ENCODE peak calls at places on chromosome 4, in four cellular contexts. T is IMR-90, O is H1, E is H9. Q is an unnamed sample.

GRCh38 chr4:17708992-17709759 is 72.2 kb downstream of the FAM184B start:
- DNase-seq in O (no peak), E (peak), T (no peak), Q (no peak)

GRCh38 chr4:113707013-113707412 is 54.5 kb downstream of the CAMK2D start:
- DNase-seq in O (no peak), T (peak), E (no peak), Q (no peak)

GRCh38 chr4:966266-967112 is 6.9 kb downstream of the DGKQ start:
- DNase-seq in E (no peak), T (no peak), O (no peak), Q (no peak)

GRCh38 chr4:102449751-102450352 is 51.3 kb upstream of the NFKB1 start:
- DNase-seq in E (peak), T (peak), O (no peak), Q (peak)

GRCh38 chr4:1987721-1988326 is 20.9 kb downstream of the NELFA start:
- DNase-seq in E (no peak), O (no peak), T (no peak), Q (no peak)

GRCh38 chr4:158004101-158004500 is 168.7 kb downstream of the GASK1B start:
- DNase-seq in E (no peak), T (no peak), O (no peak), Q (no peak)

GRCh38 chr4:82780398-82781231 is 18.0 kb downstream of the SCD5 start:
- DNase-seq in T (peak), E (peak), O (no peak), Q (no peak)

GRCh38 chr4:80916770-80917169 is 113.7 kb upstream of the BMP3 start:
- DNase-seq in E (no peak), T (no peak), O (no peak), Q (no peak)

GRCh38 chr4:83780334-83780733 is 244.4 kb downstream of the GPAT3 start:
- DNase-seq in E (no peak), T (no peak), O (no peak), Q (peak)

GRCh38 chr4:151887151-151887815 is 126.5 kb upstream of the GATB start:
- DNase-seq in E (no peak), O (no peak), T (no peak), Q (no peak)

GRCh38 chr4:159191989-159192388 is 89.1 kb downstream of the RAPGEF2 start:
- DNase-seq in T (peak), E (peak), O (no peak), Q (peak)

GRCh38 chr4:650951-651883 is 22.9 kb downstream of the ATP5ME start:
- DNase-seq in E (no peak), O (no peak), T (no peak), Q (no peak)

GRCh38 chr4:158771776-158772175 is 3.0 kb downstream of the FNIP2 start:
- DNase-seq in E (no peak), T (no peak), O (no peak), Q (no peak)

GRCh38 chr4:52244773-52245360 is 193.8 kb downstream of the SPATA18 start:
- DNase-seq in E (no peak), T (no peak), O (no peak), Q (no peak)

GRCh38 chr4:38985363-38986065 is 46.7 kb downstream of the TMEM156 start:
- DNase-seq in E (no peak), T (no peak), O (no peak), Q (no peak)

GRCh38 chr4:70844180-70844579 is 4.5 kb upstream of the GRSF1 start:
- DNase-seq in T (no peak), O (no peak), E (no peak), Q (no peak)

GRCh38 chr4:143358923-143359694 is 22.4 kb downstream of the GAB1 start:
- DNase-seq in E (no peak), T (peak), O (no peak), Q (no peak)

GRCh38 chr4:95124906-95125504 is 367.2 kb downstream of the BMPR1B start:
- DNase-seq in E (peak), O (peak), T (peak), Q (peak)

GRCh38 chr4:56226579-56226978 is 160.7 kb downstream of the AASDH start:
- DNase-seq in E (no peak), O (no peak), T (no peak), Q (no peak)

GRCh38 chr4:71296945-71297344 is 41.9 kb upstream of the SLC4A4 start:
- DNase-seq in O (no peak), E (no peak), T (no peak), Q (no peak)

GRCh38 chr4:41600243-41600642 is 62.3 kb downstream of the LIMCH1 start:
- DNase-seq in E (no peak), T (no peak), O (no peak), Q (no peak)

GRCh38 chr4:158621729-158622128 is 50.0 kb downstream of the C4orf46 start:
- DNase-seq in T (no peak), O (no peak), E (no peak), Q (no peak)

GRCh38 chr4:76956961-76957738 is 7.6 kb downstream of the SEPTIN11 start:
- DNase-seq in E (no peak), T (no peak), O (no peak), Q (no peak)

GRCh38 chr4:185587444-185588161 is 52.3 kb upstream of the PDLIM3 start:
- DNase-seq in O (no peak), E (peak), T (peak), Q (peak)

GRCh38 chr4:159487284-159487747 is 384.4 kb downstream of the RAPGEF2 start:
- DNase-seq in E (peak), O (peak), T (peak), Q (peak)

GRCh38 chr4:55706526-55706925 is 70.4 kb upstream of the NMU start:
- DNase-seq in E (no peak), O (no peak), T (peak), Q (no peak)

GRCh38 chr4:151147000-151147399 is 47.6 kb downstream of the RPS3A start:
- DNase-seq in O (no peak), E (no peak), T (peak), Q (no peak)

GRCh38 chr4:123741906-123742305 is 345.3 kb downstream of the SPRY1 start:
- DNase-seq in E (no peak), T (peak), O (no peak), Q (no peak)

GRCh38 chr4:42306221-42307109 is 90.8 kb upstream of the SHISA3 start:
- DNase-seq in O (no peak), E (no peak), T (no peak), Q (no peak)

GRCh38 chr4:92636038-92636825 is 332.5 kb downstream of the GRID2 start:
- DNase-seq in E (no peak), T (no peak), O (no peak), Q (peak)

GRCh38 chr4:184437565-184437964 is 36.8 kb downstream of the IRF2 start:
- DNase-seq in E (no peak), O (no peak), T (peak), Q (no peak)

GRCh38 chr4:2284934-2285664 is 23.2 kb upstream of the MXD4 start:
- DNase-seq in T (peak), O (no peak), E (no peak), Q (no peak)

GRCh38 chr4:64539234-64539849 is 130.1 kb upstream of the TECRL start:
- DNase-seq in O (no peak), T (peak), E (peak), Q (peak)

GRCh38 chr4:54499308-54500074 is 158.3 kb upstream of the KIT start:
- DNase-seq in O (no peak), T (peak), E (no peak), Q (peak)

GRCh38 chr4:84920591-84920990 is 45.9 kb downstream of the WDFY3 start:
- DNase-seq in T (peak), E (no peak), O (no peak), Q (no peak)

DNA sequence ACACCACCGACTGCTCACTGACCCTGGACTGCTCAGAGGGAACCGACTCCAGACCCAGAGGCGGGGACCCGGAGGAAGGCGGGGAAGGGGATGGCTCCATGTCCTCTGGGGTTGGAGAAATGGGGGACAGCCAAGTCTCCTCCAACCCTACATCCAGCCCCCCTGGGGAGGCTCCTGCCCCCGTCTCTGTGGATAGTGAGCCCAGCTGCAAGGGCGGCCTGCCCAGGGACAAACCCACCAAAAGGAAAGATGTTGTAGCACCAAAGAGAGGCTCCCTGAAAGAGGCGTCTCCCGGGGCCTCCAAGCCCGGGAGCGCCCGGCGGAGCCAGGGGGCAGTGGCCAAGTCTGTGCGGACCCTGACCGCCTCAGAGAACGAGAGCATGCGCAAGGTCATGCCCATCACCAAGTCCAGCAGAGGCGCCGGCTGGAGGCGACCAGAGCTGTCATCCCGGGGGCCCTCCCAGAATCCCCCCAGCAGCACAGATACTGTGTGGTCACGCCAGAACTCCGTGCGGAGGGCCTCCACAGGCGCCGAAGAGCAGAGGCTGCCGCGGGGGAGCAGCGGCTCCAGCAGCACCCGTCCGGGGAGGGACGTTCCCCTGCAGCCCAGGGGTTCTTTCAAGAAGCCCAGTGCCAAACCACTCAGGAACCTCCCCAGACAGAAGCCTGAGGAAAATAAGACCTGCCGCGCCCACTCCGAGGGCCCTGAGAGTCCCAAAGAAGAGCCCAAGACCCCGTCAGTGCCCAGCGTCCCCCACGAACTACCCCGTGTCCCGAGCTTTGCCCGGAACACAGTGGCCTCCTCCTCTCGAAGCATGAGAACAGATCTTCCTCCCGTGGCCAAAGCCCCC is 39.7 kb downstream of the FHDC1 start:
- DNase-seq in O (no peak), E (peak), T (no peak), Q (no peak)
- H2BK15ac ChIP-seq in O (no peak), E (no peak), T (no peak), Q (no peak)

DNA sequence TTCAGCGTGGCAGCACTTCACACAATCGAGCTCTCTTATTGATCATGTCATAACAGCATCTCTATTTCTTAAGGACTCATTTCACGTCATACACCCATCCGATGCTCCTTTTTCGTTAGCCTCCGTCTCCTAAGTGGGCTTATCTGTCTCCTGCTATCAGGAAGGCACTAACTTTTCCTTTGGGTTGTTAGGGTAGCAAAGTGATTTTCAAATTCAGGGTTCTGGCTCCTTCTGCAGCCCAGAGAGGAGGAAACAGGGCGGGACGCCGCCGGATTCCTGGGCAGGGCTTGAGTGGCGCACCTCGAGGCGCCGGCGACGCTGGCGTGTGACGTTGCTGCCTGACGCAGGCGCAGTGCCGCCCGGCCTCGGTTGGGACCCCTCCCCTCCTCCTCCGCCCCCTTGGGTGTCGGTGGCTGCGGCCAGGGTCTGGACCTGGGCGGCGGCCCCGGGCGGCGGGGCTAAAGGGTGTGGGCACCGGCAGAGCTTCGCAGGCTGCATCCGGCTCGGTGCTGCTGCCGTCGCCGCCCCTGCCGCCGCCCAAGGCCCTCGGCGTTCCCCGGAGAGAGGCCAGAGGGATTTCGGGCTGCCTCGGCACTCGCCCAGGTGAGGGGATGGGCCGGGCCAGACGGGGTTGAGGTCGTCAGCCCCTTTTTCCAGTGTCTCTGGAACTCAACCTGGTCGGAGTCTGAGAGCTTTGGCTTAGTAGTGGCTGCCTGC is at the start of gene BLTP1:
- DNase-seq in O (peak), E (peak), T (peak), Q (peak)
- H3K56ac ChIP-seq in O (peak), E (no peak), T (peak), Q (peak)

DNA sequence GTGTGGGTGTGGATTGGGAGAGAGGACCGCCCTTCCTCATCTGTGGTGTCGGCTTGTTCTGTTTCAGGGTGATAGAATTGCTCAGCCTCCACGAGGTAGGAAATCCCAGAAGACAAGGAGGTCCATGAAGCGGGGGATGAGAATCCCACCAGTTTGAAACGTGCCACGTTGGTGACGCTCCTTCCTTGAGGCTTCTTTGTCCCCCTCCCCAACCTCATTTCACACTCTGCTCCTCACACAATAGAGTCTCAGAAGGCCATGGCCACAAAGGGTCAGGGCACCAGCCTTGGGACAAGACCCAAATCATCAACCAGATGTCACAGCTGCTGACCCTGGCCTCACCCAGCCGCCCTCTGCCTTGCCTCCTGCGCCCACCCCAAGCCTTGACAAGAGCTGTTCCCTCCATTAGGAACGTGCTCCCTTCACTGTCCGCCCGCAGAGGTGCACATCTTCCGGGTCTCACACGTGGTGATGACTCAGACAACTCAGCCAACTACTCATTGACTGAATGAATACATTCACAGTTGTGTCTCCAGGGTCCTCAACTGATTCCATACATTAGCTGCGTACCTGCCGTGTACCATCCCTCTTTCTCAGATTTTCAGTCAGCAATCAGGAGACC is 18.3 kb downstream of the BLOC1S4 start:
- DNase-seq in E (no peak), O (no peak), T (no peak), Q (no peak)
- H2BK15ac ChIP-seq in E (no peak), O (no peak), T (peak), Q (no peak)

DNA sequence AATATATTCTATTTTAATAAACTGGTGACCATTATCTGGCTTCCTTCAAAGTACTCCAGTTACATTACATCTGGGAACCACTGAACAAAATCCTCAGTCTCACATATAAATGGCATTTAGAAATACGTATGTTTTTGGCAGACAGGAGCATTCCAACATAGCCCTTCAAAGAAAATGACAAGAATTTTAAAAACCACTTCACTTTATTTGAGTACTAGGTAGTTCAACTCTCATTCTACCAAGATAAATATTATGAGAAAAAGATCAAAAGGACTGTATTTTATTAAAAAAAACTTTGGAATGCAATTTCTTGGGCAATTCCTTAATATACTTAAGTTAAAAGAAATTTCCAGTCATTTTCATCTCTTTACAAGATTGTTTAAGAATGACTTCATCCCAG is 17.6 kb downstream of the TNIP3 start:
- DNase-seq in T (peak), O (no peak), E (no peak), Q (no peak)
- H3K56ac ChIP-seq in T (no peak), O (no peak), E (no peak), Q (no peak)

GRCh38 chr4:118350961-118351360 is 1.8 kb downstream of the PRSS12 start:
- DNase-seq in O (no peak), T (no peak), E (no peak), Q (no peak)

GRCh38 chr4:118353452-118353851 is 649 bp upstream of the PRSS12 start:
- DNase-seq in E (no peak), O (no peak), T (no peak), Q (peak)

GRCh38 chr4:118354913-118355312 is 2.1 kb upstream of the PRSS12 start:
- DNase-seq in O (no peak), E (no peak), T (no peak), Q (no peak)

GRCh38 chr4:118352843-118353373 is at the start of gene PRSS12:
- DNase-seq in O (peak), E (peak), T (peak), Q (peak)

GRCh38 chr4:118351851-118352827 is 664 bp downstream of the PRSS12 start:
- DNase-seq in E (peak), O (no peak), T (peak), Q (peak)
- H2BK15ac ChIP-seq in E (no peak), O (no peak), T (no peak), Q (no peak)

GRCh38 chr4:168724243-168724642 is 227.4 kb downstream of the PALLD start:
- DNase-seq in T (no peak), E (no peak), O (no peak), Q (no peak)
- H3K56ac ChIP-seq in T (no peak), E (no peak), O (no peak), Q (no peak)

DNA sequence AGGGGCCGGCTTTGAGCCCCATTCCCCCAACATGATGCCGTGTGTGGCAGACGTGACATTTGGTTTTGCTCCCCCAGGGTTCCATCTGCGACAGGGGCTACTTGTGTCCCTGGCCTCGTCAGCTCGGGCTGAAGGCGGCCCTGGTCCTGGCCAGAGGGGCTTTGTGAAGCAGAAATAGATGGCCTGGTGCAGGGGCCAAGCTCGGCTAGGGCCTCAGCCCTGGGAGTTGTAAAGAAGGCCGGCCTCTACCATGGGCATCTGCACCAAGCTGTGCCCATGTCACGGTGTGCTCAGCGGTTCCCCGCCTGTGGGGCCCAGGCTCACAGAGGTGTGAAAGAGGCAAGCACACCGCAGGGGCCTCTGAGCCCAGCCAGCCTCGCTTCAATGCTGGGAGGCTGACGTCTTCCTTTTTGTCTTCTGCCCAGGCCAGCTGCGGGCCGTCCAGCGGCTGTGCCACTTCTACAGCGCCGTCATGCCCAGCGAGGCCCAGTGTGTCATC is 32.5 kb downstream of the SH3TC1 start:
- DNase-seq in T (no peak), E (no peak), O (no peak), Q (no peak)
- H2BK15ac ChIP-seq in T (no peak), E (no peak), O (no peak), Q (no peak)

GRCh38 chr4:29581469-29581868 is 1138.7 kb upstream of the PCDH7 start:
- DNase-seq in E (no peak), O (no peak), T (peak), Q (no peak)

DNA sequence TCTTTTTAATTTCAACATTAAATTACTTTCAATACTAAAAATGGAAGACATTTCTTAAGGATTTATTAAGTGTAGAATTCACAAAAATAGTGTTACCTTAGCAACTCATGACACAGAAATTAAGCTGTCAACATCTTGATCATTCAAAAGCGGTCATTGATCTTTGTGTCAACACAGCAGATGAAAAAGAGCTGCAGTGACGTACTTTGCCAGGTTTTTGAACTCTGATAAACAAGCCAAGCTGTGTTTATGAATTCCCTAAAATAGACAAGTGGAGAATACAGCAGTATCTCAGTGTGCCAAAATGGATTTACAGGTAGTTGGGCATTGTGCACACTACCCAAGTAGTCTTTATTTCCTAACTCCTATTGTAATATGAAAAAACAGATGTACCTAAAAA is 1141.8 kb upstream of the PCDH7 start:
- DNase-seq in E (no peak), T (no peak), O (no peak), Q (no peak)
- H3K56ac ChIP-seq in E (no peak), T (no peak), O (no peak), Q (no peak)

Q was measured in mesendoderm.